ENCODE peak calls at places on chromosomes 2 and 18, in six cellular contexts. F is B cell; J is activated T-cell treated with anti-CD3 and anti-CD28 coated beads, Interleukin-2, amount 50 U/mL, for 48 hours; K is putamen; G is stimulated activated CD4-positive, alpha-beta T cell treated with anti-CD3 and anti-CD28 coated beads, Interleukin-4, amount 100 ng/mL, for 1 hour; O is spleen. X is an unnamed sample.
A peak's percentile ranks its signal among the peaks of the same experiment; 100 is the strongest.

GRCh38 chr2:118614856-118615255 is 232.6 kb downstream of the EN1 start:
- DNase-seq in O (no peak), F (no peak), J (no peak), K (no peak), G (no peak), X (no peak)

GRCh38 chr2:133806564-133806963 is 238.3 kb upstream of the NCKAP5 start:
- DNase-seq in K (no peak), F (no peak), G (no peak), J (no peak), O (no peak), X (no peak)

GRCh38 chr2:200301953-200302628 is 4.4 kb upstream of the SPATS2L start:
- DNase-seq in O (no peak), K (no peak), G (no peak), F (no peak), J (no peak), X (no peak)

GRCh38 chr2:120514521-120514920 is 168.6 kb downstream of the INHBB start:
- DNase-seq in O (no peak), F (no peak), J (no peak), K (no peak), G (no peak), X (no peak)

GRCh38 chr2:80461505-80462197 is 157.1 kb upstream of the LRRTM1 start:
- DNase-seq in G (no peak), K (no peak), F (no peak), J (no peak), O (no peak), X (no peak)

GRCh38 chr2:105497094-105497493 is 98.2 kb upstream of the FHL2 start:
- DNase-seq in J (no peak), K (no peak), O (no peak), G (no peak), F (no peak), X (no peak)

GRCh38 chr18:28725876-28726275 is 548.9 kb upstream of the CDH2 start:
- DNase-seq in J (no peak), K (no peak), F (no peak), G (no peak), O (no peak), X (no peak)

GRCh38 chr2:224816816-224817215 is 100.7 kb upstream of the CCDC195 start:
- DNase-seq in G (no peak), K (no peak), J (no peak), F (no peak), O (no peak), X (no peak)

GRCh38 chr2:216163518-216163917 is 54.4 kb downstream of the XRCC5 start:
- DNase-seq in F (no peak), J (no peak), K (no peak), G (no peak), O (no peak), X (no peak)

GRCh38 chr18:54389143-54389505 is 31.4 kb downstream of the C18orf54 start:
- DNase-seq in F (no peak), G (no peak), O (no peak), K (no peak), J (no peak), X (no peak)

GRCh38 chr2:31319391-31320175 is 85.6 kb downstream of the EHD3 start:
- DNase-seq in G (no peak), K (no peak), J (peak; percentile 25), F (no peak), O (no peak), X (no peak)

GRCh38 chr2:47243596-47244323 is 88.7 kb upstream of the STPG4 start:
- DNase-seq in K (no peak), O (no peak), G (no peak), F (no peak), J (no peak), X (no peak)

GRCh38 chr2:227374158-227374557 is 4.9 kb downstream of the TM4SF20 start:
- DNase-seq in K (no peak), G (no peak), J (peak; percentile 40), F (no peak), O (no peak), X (no peak)

GRCh38 chr18:42182728-42183700 is 228.0 kb downstream of the PIK3C3 start:
- DNase-seq in F (no peak), J (no peak), K (no peak), G (no peak), O (no peak), X (no peak)

GRCh38 chr18:25170402-25170801 is 181.6 kb downstream of the ZNF521 start:
- DNase-seq in K (no peak), G (no peak), O (no peak), F (no peak), J (no peak), X (no peak)

GRCh38 chr2:164964744-164965143 is 9.4 kb upstream of the SLC38A11 start:
- DNase-seq in K (no peak), G (no peak), J (no peak), F (no peak), O (no peak), X (no peak)

GRCh38 chr18:79873449-79874110 is 75.8 kb downstream of the KCNG2 start:
- DNase-seq in K (no peak), O (peak; percentile 63), J (no peak), F (no peak), G (no peak), X (no peak)

GRCh38 chr18:79571221-79572092 is 108.1 kb upstream of the CTDP1 start:
- DNase-seq in K (no peak), J (no peak), F (no peak), O (peak; percentile 56), G (no peak), X (peak; percentile 53)

GRCh38 chr18:33440384-33441043 is at the start of gene CCDC178:
- DNase-seq in G (no peak), K (no peak), F (no peak), J (no peak), O (peak; percentile 56), X (peak; percentile 66)

GRCh38 chr2:220185766-220186165 is 558.3 kb downstream of the SLC4A3 start:
- DNase-seq in G (no peak), J (no peak), F (no peak), K (no peak), O (no peak), X (no peak)

GRCh38 chr2:189347540-189347939 is 93.7 kb upstream of the WDR75 start:
- DNase-seq in G (no peak), K (no peak), J (no peak), F (no peak), O (no peak), X (no peak)

GRCh38 chr2:158325031-158325781 is 131.3 kb downstream of the CCDC148 start:
- DNase-seq in K (no peak), J (no peak), G (no peak), F (no peak), O (no peak), X (no peak)

GRCh38 chr2:104412384-104412783 is 441.5 kb upstream of the POU3F3 start:
- DNase-seq in G (no peak), K (peak; percentile 64), J (peak; percentile 36), O (no peak), F (no peak), X (no peak)

GRCh38 chr2:173386441-173387044 is 31.9 kb downstream of the CDCA7 start:
- DNase-seq in J (no peak), F (no peak), G (no peak), O (no peak), K (no peak), X (no peak)